ENCODE peak calls at places on chromosome 21, in nine cellular contexts. A is CD4-positive, alpha-beta T cell; K is EL; G is NCI-H1092; P is ELR; U is astrocyte of the cerebellum; Y is cardiac fibroblast; O is adrenal gland; D is stromal cell of bone marrow. V is an unnamed sample.

GRCh38 chr21:17454315-17455027 is 58.4 kb upstream of the CXADR start:
- DNase-seq in A (peak), K (peak), G (no peak), P (peak), U (peak), Y (peak), O (peak), D (peak), V (peak)

GRCh38 chr21:17436626-17437111 is 76.2 kb upstream of the CXADR start:
- DNase-seq in A (no peak), K (no peak), G (no peak), P (no peak), U (no peak), Y (peak), O (no peak), D (no peak), V (no peak)

GRCh38 chr21:39216290-39216689 is 33.0 kb upstream of the PSMG1 start:
- DNase-seq in A (no peak), K (no peak), G (no peak), P (no peak), U (no peak), Y (no peak), O (no peak), D (no peak), V (no peak)

GRCh38 chr21:46559291-46559983 is 45.4 kb downstream of the S100B start:
- DNase-seq in A (peak), K (no peak), G (no peak), P (no peak), U (no peak), Y (no peak), O (peak), D (no peak), V (no peak)

GRCh38 chr21:16455526-16455925 is 725.7 kb downstream of the USP25 start:
- DNase-seq in A (no peak), K (no peak), G (no peak), P (no peak), U (peak), Y (no peak), O (no peak), D (no peak), V (no peak)

GRCh38 chr21:45551316-45551715 is 9.1 kb upstream of the SLC19A1 start:
- DNase-seq in A (no peak), K (peak), G (no peak), P (peak), U (no peak), Y (peak), O (no peak), D (peak), V (no peak)

GRCh38 chr21:35984654-35985366 is 75.5 kb downstream of the SETD4 start:
- DNase-seq in A (no peak), K (no peak), G (no peak), P (no peak), U (no peak), Y (no peak), O (no peak), D (no peak), V (no peak)

GRCh38 chr21:37243961-37244360 is 23.2 kb downstream of the VPS26C start:
- DNase-seq in A (no peak), K (no peak), G (no peak), P (no peak), U (no peak), Y (no peak), O (no peak), D (no peak), V (no peak)

GRCh38 chr21:36316872-36317484 is 3.0 kb upstream of the MORC3 start:
- DNase-seq in A (no peak), K (no peak), G (no peak), P (no peak), U (no peak), Y (no peak), O (peak), D (no peak), V (no peak)

GRCh38 chr21:40425981-40426380 is 421.0 kb downstream of the DSCAM start:
- DNase-seq in A (no peak), K (no peak), G (no peak), P (no peak), U (no peak), Y (no peak), O (no peak), D (no peak), V (no peak)

GRCh38 chr21:39080366-39080765 is 102.9 kb downstream of the PSMG1 start:
- DNase-seq in A (no peak), K (no peak), G (peak), P (no peak), U (no peak), Y (no peak), O (no peak), D (no peak), V (no peak)